ENCODE peak calls at places on chromosomes 4 and X, in six cellular contexts. I is adrenal gland, U is sigmoid colon, N is thyroid gland, T is HCT116, B is heart left ventricle. S is an unnamed sample.

GRCh38 chrX:39950035-39950688 is 147.6 kb downstream of the BCOR start:
- DNase-seq in I (no peak), U (no peak), N (no peak), T (no peak), B (no peak), S (no peak)

GRCh38 chr4:69060651-69061308 is 35.5 kb upstream of the UGT2B7 start:
- DNase-seq in I (no peak), U (no peak), N (no peak), T (no peak), B (no peak), S (no peak)

GRCh38 chrX:14591976-14592375 is 62.6 kb downstream of the GLRA2 start:
- DNase-seq in I (no peak), U (no peak), N (no peak), T (no peak), B (no peak), S (no peak)

GRCh38 chr4:180527993-180528392 is 1715.2 kb upstream of the TENM3 start:
- DNase-seq in I (peak; percentile 68), U (no peak), N (no peak), T (no peak), B (no peak), S (no peak)

GRCh38 chr4:24603343-24603742 is 19.0 kb upstream of the DHX15 start:
- DNase-seq in I (no peak), U (no peak), N (peak; percentile 82), T (no peak), B (no peak), S (no peak)

GRCh38 chrX:46967547-46967946 is 55.3 kb downstream of the JADE3 start:
- DNase-seq in I (no peak), U (no peak), N (peak; percentile 36), T (no peak), B (no peak), S (no peak)

GRCh38 chr4:113869743-113870375 is 108.3 kb upstream of the CAMK2D start:
- DNase-seq in I (no peak), U (no peak), N (peak; percentile 12), T (peak; percentile 1), B (no peak), S (no peak)

GRCh38 chr4:176333076-176333475 is 13.3 kb downstream of the SPCS3 start:
- DNase-seq in I (no peak), U (no peak), N (no peak), T (no peak), B (no peak), S (no peak)

GRCh38 chrX:86714441-86714840 is 566.2 kb downstream of the DACH2 start:
- DNase-seq in I (no peak), U (no peak), N (no peak), T (no peak), B (no peak), S (no peak)

GRCh38 chr4:71586087-71586763 is 197.7 kb downstream of the GC start:
- DNase-seq in I (no peak), U (no peak), N (no peak), T (no peak), B (no peak), S (no peak)

GRCh38 chr4:121192013-121192412 is 27.9 kb upstream of the TNIP3 start:
- DNase-seq in I (no peak), U (no peak), N (no peak), T (no peak), B (no peak), S (no peak)

GRCh38 chrX:33032700-33033099 is 178.6 kb downstream of the DMD start:
- DNase-seq in I (no peak), U (no peak), N (no peak), T (no peak), B (no peak), S (no peak)

GRCh38 chr4:176789955-176790354 is 2.8 kb downstream of the VEGFC start:
- DNase-seq in I (no peak), U (no peak), N (peak; percentile 9), T (peak; percentile 23), B (peak; percentile 11), S (no peak)

GRCh38 chr4:101288365-101289145 is 58.8 kb downstream of the PPP3CA start:
- DNase-seq in I (no peak), U (no peak), N (no peak), T (no peak), B (peak; percentile 11), S (no peak)

GRCh38 chr4:144355809-144356757 is 215.6 kb upstream of the GYPA start:
- DNase-seq in I (peak; percentile 20), U (no peak), N (no peak), T (peak; percentile 67), B (no peak), S (no peak)

GRCh38 chrX:66635360-66635759 is 3.5 kb downstream of the EDA2R start:
- DNase-seq in I (no peak), U (no peak), N (peak; percentile 8), T (no peak), B (no peak), S (no peak)

GRCh38 chr4:121950212-121950679 is 1.6 kb downstream of the TRPC3 start:
- DNase-seq in I (peak; percentile 51), U (peak; percentile 77), N (peak; percentile 78), T (peak; percentile 21), B (peak; percentile 76), S (no peak)

GRCh38 chrX:20399728-20400414 is 133.2 kb upstream of the RPS6KA3 start:
- DNase-seq in I (no peak), U (no peak), N (no peak), T (no peak), B (no peak), S (no peak)

GRCh38 chr4:36235306-36235705 is 9.0 kb downstream of the ARAP2 start:
- DNase-seq in I (no peak), U (no peak), N (no peak), T (no peak), B (no peak), S (no peak)

GRCh38 chrX:3655181-3655580 is 58.3 kb downstream of the PRKX start:
- DNase-seq in I (no peak), U (no peak), N (no peak), T (no peak), B (no peak), S (no peak)

GRCh38 chr4:57435300-57435699 is 325.1 kb upstream of the IGFBP7 start:
- DNase-seq in I (no peak), U (no peak), N (no peak), T (no peak), B (no peak), S (no peak)

GRCh38 chrX:17674611-17675010 is 62.7 kb upstream of the SCML1 start:
- DNase-seq in I (peak; percentile 30), U (no peak), N (no peak), T (no peak), B (no peak), S (no peak)

GRCh38 chrX:136209016-136209738 is 42.0 kb downstream of the MAP7D3 start:
- DNase-seq in I (peak; percentile 59), U (peak; percentile 84), N (peak; percentile 66), T (no peak), B (peak; percentile 55), S (no peak)

GRCh38 chr4:168550071-168550766 is 53.4 kb downstream of the PALLD start:
- DNase-seq in I (no peak), U (no peak), N (no peak), T (no peak), B (no peak), S (no peak)

GRCh38 chr4:47533689-47534347 is 48.7 kb downstream of the ATP10D start:
- DNase-seq in I (no peak), U (no peak), N (no peak), T (no peak), B (no peak), S (no peak)

GRCh38 chr4:680565-680930 is 6.2 kb downstream of the MYL5 start:
- DNase-seq in I (peak; percentile 61), U (peak; percentile 71), N (no peak), T (no peak), B (no peak), S (no peak)

DNA sequence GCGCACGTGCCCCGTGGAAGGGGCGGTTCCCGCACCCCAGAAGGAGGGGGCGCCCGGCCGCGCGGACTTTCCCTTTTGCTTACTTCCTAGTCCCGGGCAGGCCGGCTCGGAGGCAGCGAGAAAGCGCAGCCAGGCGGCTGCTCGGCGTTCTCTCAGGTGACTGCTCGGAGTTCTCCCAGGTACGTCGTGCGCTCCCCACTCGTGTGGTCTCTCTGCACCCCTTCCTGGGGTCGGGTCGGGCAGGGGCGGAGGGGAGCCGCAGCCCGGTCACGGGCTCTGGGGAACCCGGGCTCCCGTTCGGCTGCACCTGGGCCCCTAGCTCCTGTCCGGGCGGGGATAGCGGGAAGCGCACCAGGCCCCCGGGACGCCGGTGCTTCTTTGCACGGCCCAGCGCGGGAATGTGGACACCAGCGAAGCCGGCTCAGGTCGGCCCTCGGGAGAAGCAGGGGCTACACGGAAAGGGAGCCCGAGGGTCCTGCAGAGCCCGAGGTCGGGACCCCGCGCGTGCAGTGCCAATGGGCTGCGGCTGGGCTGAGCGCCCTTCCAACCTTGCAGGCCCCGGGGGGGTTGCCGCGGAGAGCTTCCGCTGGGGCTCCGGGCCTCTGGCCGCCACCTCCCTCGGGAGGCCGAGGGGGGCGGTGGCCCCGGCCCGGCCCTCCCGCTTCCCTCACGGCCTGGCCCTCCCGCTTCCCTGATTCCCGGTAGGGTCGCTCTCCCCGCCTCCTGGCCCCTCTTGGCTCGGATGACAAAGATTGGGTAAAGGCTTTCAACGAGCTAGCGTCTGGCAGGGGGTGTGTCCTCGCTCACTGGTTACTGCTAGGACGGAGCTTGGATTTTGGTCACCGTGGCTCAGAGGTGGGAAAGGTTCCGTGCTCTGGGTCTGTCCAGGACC is at the start of gene TLR2:
- DNase-seq in I (peak; percentile 58), U (peak; percentile 86), N (peak; percentile 75), T (no peak), B (peak; percentile 68), S (no peak)
- TF ChIP-seq POLR2A in I (no peak), U (no peak), N (no peak), T (no peak), B (peak; percentile 27), S (no peak)

DNA sequence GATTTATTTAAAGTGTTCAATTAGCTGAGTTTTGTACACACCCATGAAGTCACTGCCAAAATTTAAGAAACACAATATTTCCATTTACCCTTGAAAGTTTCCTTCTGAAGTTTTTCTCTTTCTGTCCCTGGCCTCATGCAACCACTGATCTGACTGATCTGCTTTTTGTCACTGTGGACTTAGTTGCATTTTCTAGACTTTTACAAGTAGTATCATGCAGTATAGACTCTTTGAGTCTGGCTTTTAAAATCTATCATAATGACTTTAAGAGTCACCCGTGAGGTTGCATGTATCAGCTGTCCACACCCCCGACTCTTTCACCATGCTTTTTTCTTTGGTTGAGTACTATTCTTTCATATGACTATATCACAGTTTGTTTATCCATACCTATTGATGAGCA is 29.0 kb upstream of the PDLIM3 start:
- DNase-seq in I (no peak), U (no peak), N (no peak), T (no peak), B (no peak), S (peak; percentile 16)
- H3K27ac ChIP-seq in I (no peak overlapping the region), U (peak overlapping the region; percentile 86), N (no peak overlapping the region), T (no peak overlapping the region), B (no peak overlapping the region), S (no peak overlapping the region)

GRCh38 chr4:43274376-43274775 is 381.9 kb downstream of the GRXCR1 start:
- DNase-seq in I (no peak), U (no peak), N (no peak), T (no peak), B (no peak), S (no peak)
- H3K4me3 ChIP-seq in I (no peak overlapping the region), U (no peak overlapping the region), N (no peak overlapping the region), T (no peak overlapping the region), B (no peak overlapping the region), S (no peak overlapping the region)

DNA sequence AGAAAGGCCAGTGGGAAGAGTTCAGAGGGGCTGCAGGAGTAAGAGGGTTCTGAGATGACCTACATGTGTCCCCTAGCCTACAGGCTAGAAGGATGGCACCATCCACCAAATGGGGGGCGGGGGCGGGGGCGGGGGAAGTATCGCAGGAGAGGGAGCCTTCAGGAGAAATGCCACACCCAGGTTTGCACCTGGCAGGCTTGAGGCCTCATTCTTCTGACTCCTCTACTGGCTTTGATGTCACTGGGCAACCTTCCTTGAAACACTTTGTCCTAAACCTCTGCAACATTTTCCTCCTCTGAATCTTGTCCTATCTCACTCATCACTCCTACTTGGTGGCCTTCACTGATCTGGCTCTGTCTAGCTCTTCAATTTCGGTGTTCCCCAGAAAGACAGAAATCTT is 24.0 kb downstream of the CD99L2 start:
- DNase-seq in I (no peak), U (no peak), N (no peak), T (no peak), B (no peak), S (no peak)
- TF ChIP-seq POLR2A in I (no peak), U (no peak), N (no peak), T (no peak), B (no peak), S (no peak)